ENCODE peak calls at places on chromosomes 16 and 17, in five cellular contexts. S, M, C, Y and G are unnamed samples.
A peak's percentile ranks its signal among the peaks of the same experiment; 100 is the strongest.

GRCh38 chr17:58365980-58366595 is 14.1 kb upstream of the SUPT4H1 start:
- DNase-seq in S (no peak), M (no peak), C (no peak), Y (no peak), G (no peak)

GRCh38 chr17:71668807-71669206 is 452.0 kb upstream of the SOX9 start:
- DNase-seq in S (no peak), M (no peak), C (no peak), Y (no peak), G (no peak)

GRCh38 chr17:55607736-55608341 is 96.6 kb upstream of the SMIM36 start:
- DNase-seq in S (no peak), M (no peak), C (no peak), Y (no peak), G (no peak)

GRCh38 chr16:13471036-13471435 is 448.9 kb upstream of the ERCC4 start:
- DNase-seq in S (no peak), M (peak; percentile 24), C (peak; percentile 58), Y (peak; percentile 15), G (no peak)

GRCh38 chr16:29675811-29676643 is 3.0 kb upstream of the QPRT start:
- DNase-seq in S (no peak), M (no peak), C (no peak), Y (no peak), G (no peak)

GRCh38 chr17:17681744-17682292 is 560 bp downstream of the RAI1 start:
- DNase-seq in S (no peak), M (no peak), C (peak; percentile 63), Y (peak; percentile 29), G (peak; percentile 59)

GRCh38 chr16:57955572-57955971 is 15.4 kb downstream of the CNGB1 start:
- DNase-seq in S (no peak), M (no peak), C (no peak), Y (no peak), G (no peak)

GRCh38 chr17:4782652-4783051 is 3.5 kb downstream of the VMO1 start:
- DNase-seq in S (no peak), M (peak; percentile 42), C (no peak), Y (no peak), G (no peak)

GRCh38 chr16:1155353-1156110 is 2.6 kb downstream of the CACNA1H start:
- DNase-seq in S (no peak), M (no peak), C (no peak), Y (no peak), G (no peak)

GRCh38 chr16:89357460-89357859 is 132.9 kb downstream of the ANKRD11 start:
- DNase-seq in S (peak; percentile 78), M (no peak), C (no peak), Y (peak; percentile 27), G (peak; percentile 76)

GRCh38 chr16:84334058-84334457 is 34.3 kb upstream of the ATP2C2 start:
- DNase-seq in S (no peak), M (no peak), C (no peak), Y (no peak), G (no peak)

GRCh38 chr16:30526137-30526822 is at the start of gene ZNF768:
- DNase-seq in S (peak; percentile 35), M (peak; percentile 77), C (peak; percentile 77), Y (peak; percentile 23), G (peak; percentile 46)

GRCh38 chr16:351804-352520 is 561 bp downstream of the AXIN1 start:
- DNase-seq in S (no peak), M (no peak), C (peak; percentile 54), Y (no peak), G (no peak)

GRCh38 chr17:31842416-31843381 is 16.3 kb downstream of the COPRS start:
- DNase-seq in S (peak; percentile 51), M (peak; percentile 81), C (peak; percentile 83), Y (peak; percentile 79), G (peak; percentile 81)

DNA sequence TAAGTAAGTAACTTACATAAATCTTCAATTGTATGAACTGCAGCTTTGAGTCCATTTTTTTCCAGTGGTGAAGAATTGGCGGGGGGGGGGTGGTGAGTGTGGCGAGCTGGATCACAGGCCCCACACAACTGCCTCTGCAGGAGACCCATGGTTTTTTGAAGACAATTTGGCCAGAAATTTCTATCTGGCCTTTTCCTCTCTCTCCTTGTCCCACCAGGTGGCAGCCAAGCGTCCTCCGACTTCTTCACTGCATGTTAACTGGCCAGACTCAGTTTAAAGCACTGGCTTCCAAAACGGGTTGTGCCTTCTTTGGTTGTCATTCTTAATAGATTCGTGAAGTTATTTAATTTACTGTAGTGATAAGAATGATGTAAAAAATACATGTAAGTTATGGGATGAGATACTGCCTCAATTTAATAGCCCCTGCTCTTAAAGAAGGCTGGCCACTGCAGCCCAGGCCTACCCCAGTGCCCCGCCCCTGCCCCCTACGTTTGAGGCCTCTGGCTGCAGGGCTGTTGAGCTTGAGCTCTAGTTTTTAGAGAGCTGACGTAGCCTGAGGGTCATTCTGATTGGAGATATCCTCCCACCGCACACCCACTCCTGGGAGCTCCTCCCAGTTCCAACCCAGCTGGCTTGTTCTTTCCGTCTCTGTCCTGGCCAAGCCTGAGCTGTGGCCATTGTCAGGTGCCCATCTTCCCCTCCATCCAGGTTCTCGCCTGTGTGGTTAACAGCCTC is 36.4 kb downstream of the AKAP1 start:
- DNase-seq in S (no peak), M (peak; percentile 70), C (peak; percentile 66), Y (peak; percentile 65), G (peak; percentile 77)
- TF ChIP-seq CTCF in S (no peak), M (peak; percentile 28), C (peak; percentile 62), Y (peak; percentile 75), G (peak; percentile 51)

DNA sequence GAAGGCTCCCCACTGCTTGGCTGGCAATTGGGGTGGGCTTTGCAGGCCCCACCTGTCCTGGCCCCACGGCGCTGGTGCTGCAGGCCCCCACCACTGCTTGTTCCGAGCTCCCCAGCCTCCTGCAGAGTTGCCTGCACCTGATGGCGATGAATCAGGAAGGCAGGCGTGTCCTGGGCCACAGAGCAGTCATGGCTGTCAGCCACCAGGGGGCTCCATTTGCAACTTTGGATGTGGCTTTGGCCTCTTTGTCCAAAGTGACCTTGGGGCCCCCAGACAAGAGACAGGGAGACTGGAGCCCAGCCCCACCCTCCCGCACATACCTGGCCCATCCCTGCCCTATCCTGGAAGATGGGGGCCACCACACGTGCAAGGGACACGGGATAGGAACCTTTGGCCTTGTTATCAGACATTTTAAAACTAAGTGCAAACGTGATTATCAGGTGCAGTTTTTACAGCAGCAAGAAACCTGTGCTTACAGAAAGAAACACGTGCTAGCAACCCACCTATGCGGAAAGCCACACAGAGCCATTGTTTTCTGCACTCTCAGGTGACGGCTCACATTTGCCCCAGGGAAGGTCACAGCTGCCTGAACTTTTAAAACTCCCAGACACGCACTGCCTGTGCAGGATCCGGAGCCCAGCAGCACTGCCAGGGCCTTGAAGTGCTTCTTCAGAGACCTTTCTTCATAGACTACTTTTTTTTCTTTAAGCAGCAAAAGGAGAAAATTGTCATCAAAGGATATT is at the start of gene DNASE1:
- DNase-seq in S (peak; percentile 42), M (peak; percentile 81), C (peak; percentile 69), Y (peak; percentile 64), G (peak; percentile 69)
- TF ChIP-seq CTCF in S (peak; percentile 10), M (peak; percentile 84), C (peak; percentile 71), Y (peak; percentile 79), G (peak; percentile 79)

GRCh38 chr16:23371368-23371767 is 69.3 kb downstream of the SCNN1B start:
- DNase-seq in S (no peak), M (peak; percentile 32), C (no peak), Y (no peak), G (no peak)
- TF ChIP-seq CTCF in S (no peak), M (peak; percentile 47), C (no peak), Y (no peak), G (no peak)

GRCh38 chr17:63015824-63016223 is 49.8 kb downstream of the TANC2 start:
- DNase-seq in S (no peak), M (no peak), C (no peak), Y (no peak), G (no peak)
- TF ChIP-seq CTCF in S (no peak), M (no peak), C (no peak), Y (no peak), G (no peak)